ENCODE peak calls at places on chromosomes 11 and 22, in six cellular contexts. P is CD8-positive, alpha-beta memory T cell; C is psoas muscle; G is GM23248; Y is kidney; J is naive thymus-derived CD4-positive, alpha-beta T cell. F is an unnamed sample.

GRCh38 chr11:127445476-127445875 is 444.9 kb upstream of the KIRREL3 start:
- DNase-seq in P (no peak), C (no peak), G (no peak), Y (no peak), J (no peak), F (peak; percentile 16)

GRCh38 chr11:125268611-125269010 is 104.1 kb downstream of the PKNOX2 start:
- DNase-seq in P (no peak), C (no peak), G (no peak), Y (no peak), J (no peak), F (no peak)

GRCh38 chr11:91664521-91664920 is 560.1 kb upstream of the FAT3 start:
- DNase-seq in P (no peak), C (no peak), G (no peak), Y (no peak), J (no peak), F (no peak)

GRCh38 chr11:76152086-76152658 is 54.1 kb downstream of the WNT11 start:
- DNase-seq in P (peak; percentile 83), C (peak; percentile 91), G (peak; percentile 50), Y (peak; percentile 94), J (peak; percentile 88), F (peak; percentile 89)

GRCh38 chr11:111981270-111981669 is 43.9 kb upstream of the DLAT start:
- DNase-seq in P (no peak), C (no peak), G (no peak), Y (no peak), J (no peak), F (no peak)

GRCh38 chr11:74677131-74677530 is 54.1 kb downstream of the CHRDL2 start:
- DNase-seq in P (no peak), C (no peak), G (no peak), Y (peak; percentile 26), J (no peak), F (no peak)

GRCh38 chr22:23553922-23554870 is 25.9 kb downstream of the IGLL1 start:
- DNase-seq in P (no peak), C (no peak), G (no peak), Y (peak; percentile 53), J (no peak), F (no peak)

GRCh38 chr11:125941241-125941605 is 4.6 kb upstream of the VSIG10L2 start:
- DNase-seq in P (no peak), C (no peak), G (no peak), Y (no peak), J (no peak), F (no peak)

GRCh38 chr11:1478544-1478943 is 8.0 kb downstream of the MOB2 start:
- DNase-seq in P (peak; percentile 18), C (peak; percentile 12), G (no peak), Y (no peak), J (no peak), F (peak; percentile 22)

GRCh38 chr11:75954039-75954438 is 139.0 kb downstream of the UVRAG start:
- DNase-seq in P (no peak), C (no peak), G (peak; percentile 18), Y (no peak), J (no peak), F (no peak)

GRCh38 chr11:117195208-117195607 is 4.0 kb upstream of the TAGLN start:
- DNase-seq in P (peak; percentile 7), C (no peak), G (no peak), Y (peak; percentile 26), J (no peak), F (peak; percentile 2)

GRCh38 chr11:4714300-4714699 is 9.7 kb downstream of the MMP26 start:
- DNase-seq in P (no peak), C (no peak), G (no peak), Y (no peak), J (no peak), F (no peak)

GRCh38 chr11:128759168-128759567 is 65.3 kb downstream of the FLI1 start:
- DNase-seq in P (no peak), C (no peak), G (no peak), Y (no peak), J (no peak), F (no peak)

GRCh38 chr22:37515902-37516301 is 3.3 kb downstream of the CARD10 start:
- DNase-seq in P (no peak), C (no peak), G (no peak), Y (peak; percentile 65), J (no peak), F (no peak)

GRCh38 chr11:92314499-92314898 is 89.9 kb downstream of the FAT3 start:
- DNase-seq in P (no peak), C (no peak), G (peak; percentile 34), Y (no peak), J (no peak), F (no peak)

GRCh38 chr11:36346562-36347383 is 50.7 kb downstream of the PRR5L start:
- DNase-seq in P (no peak), C (no peak), G (no peak), Y (no peak), J (no peak), F (no peak)

GRCh38 chr22:50104149-50104548 is 14.3 kb downstream of the MOV10L1 start:
- DNase-seq in P (no peak), C (no peak), G (no peak), Y (no peak), J (no peak), F (no peak)

GRCh38 chr11:32830413-32830738 is 649 bp downstream of the PRRG4 start:
- DNase-seq in P (no peak), C (no peak), G (no peak), Y (no peak), J (no peak), F (no peak)

GRCh38 chr22:46731246-46732040 is 6.6 kb downstream of the CERK start:
- DNase-seq in P (no peak), C (peak; percentile 58), G (peak; percentile 33), Y (peak; percentile 92), J (no peak), F (peak; percentile 72)

GRCh38 chr22:38996105-38996504 is 14.0 kb downstream of the APOBEC3B start:
- DNase-seq in P (no peak), C (no peak), G (no peak), Y (peak; percentile 41), J (no peak), F (no peak)

GRCh38 chr11:34068098-34068497 is 16.6 kb downstream of the CAPRIN1 start:
- DNase-seq in P (no peak), C (no peak), G (peak; percentile 40), Y (no peak), J (no peak), F (no peak)

GRCh38 chr11:75077316-75077715 is 19.4 kb downstream of the OR2AT4 start:
- DNase-seq in P (no peak), C (no peak), G (no peak), Y (no peak), J (no peak), F (no peak)

GRCh38 chr11:60647087-60647486 is 52.3 kb upstream of the MS4A8 start:
- DNase-seq in P (no peak), C (no peak), G (no peak), Y (no peak), J (no peak), F (no peak)

DNA sequence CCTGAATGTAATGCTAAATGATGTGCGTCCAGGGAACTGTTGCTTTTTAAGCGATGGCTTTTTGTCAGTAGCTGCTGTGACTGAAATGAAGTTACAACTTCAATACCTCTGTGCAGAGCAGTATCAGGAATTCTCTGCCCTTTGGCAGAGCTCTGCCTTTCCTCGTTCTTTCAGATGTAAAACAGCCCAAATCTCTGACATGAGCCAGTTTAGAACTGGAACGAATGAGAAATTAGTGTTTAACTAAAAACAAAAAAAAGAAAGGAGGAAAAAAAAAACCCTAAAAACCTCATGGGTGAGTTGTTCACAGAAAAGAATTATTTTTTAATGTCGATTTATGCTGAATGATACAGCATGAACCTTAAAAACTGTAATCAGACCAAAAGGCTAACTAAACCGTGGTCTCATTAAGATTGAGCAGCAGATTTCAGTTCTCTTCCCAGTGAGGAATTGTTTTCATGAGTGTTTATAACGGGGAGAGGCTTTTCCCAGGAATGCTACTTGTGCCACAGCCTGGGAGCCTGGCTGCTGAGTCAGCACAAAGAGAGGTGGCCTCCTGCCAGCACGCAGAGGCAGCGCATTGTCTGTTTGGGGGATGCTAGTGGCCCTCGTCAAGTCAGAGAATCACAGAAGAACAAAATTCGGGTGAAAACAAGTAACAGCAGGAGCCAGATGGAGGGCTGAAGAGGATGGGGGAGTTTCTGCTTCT is 146.2 kb upstream of the RASSF10 start:
- DNase-seq in P (no peak), C (peak; percentile 42), G (peak; percentile 81), Y (peak; percentile 86), J (no peak), F (peak; percentile 26)
- H3K27ac ChIP-seq in P (no peak overlapping the region), C (peak overlapping the region; percentile 24), G (peak overlapping the region; percentile 52), Y (no peak overlapping the region), J (no peak overlapping the region), F (peak overlapping the region; percentile 43)

GRCh38 chr11:12087075-12087775 is 23.2 kb upstream of the MICAL2 start:
- DNase-seq in P (peak; percentile 72), C (peak; percentile 38), G (peak; percentile 90), Y (no peak), J (peak; percentile 34), F (no peak)
- H3K4me1 ChIP-seq in P (peaks cover 66% of the 10 kb centered on the region), C (peaks cover 24% of the 10 kb centered on the region), G (peaks cover 53% of the 10 kb centered on the region), Y (peaks cover 16% of the 10 kb centered on the region), J (peaks cover 33% of the 10 kb centered on the region), F (peaks cover 73% of the 10 kb centered on the region)

GRCh38 chr11:65205602-65205967 is 23.9 kb downstream of the CAPN1 start:
- DNase-seq in P (no peak), C (no peak), G (no peak), Y (peak; percentile 39), J (peak; percentile 18), F (no peak)
- H3K27ac ChIP-seq in P (no peak overlapping the region), C (no peak overlapping the region), G (no peak overlapping the region), Y (no peak overlapping the region), J (no peak overlapping the region), F (no peak overlapping the region)

GRCh38 chr22:17118342-17118741 is 2.8 kb downstream of the TMEM121B start:
- DNase-seq in P (peak; percentile 8), C (no peak), G (no peak), Y (no peak), J (no peak), F (no peak)

GRCh38 chr22:17120711-17121234 is 387 bp downstream of the TMEM121B start:
- DNase-seq in P (peak; percentile 39), C (no peak), G (peak; percentile 46), Y (no peak), J (peak; percentile 34), F (no peak)

GRCh38 chr22:17121235-17122195 is at the start of gene TMEM121B:
- DNase-seq in P (peak; percentile 46), C (peak; percentile 74), G (peak; percentile 68), Y (peak; percentile 86), J (no peak), F (peak; percentile 80)

GRCh38 chr22:17119481-17120202 is 1.5 kb downstream of the TMEM121B start:
- DNase-seq in P (peak; percentile 43), C (no peak), G (peak; percentile 24), Y (no peak), J (no peak), F (peak; percentile 45)

GRCh38 chr22:17120281-17120680 is 879 bp downstream of the TMEM121B start:
- DNase-seq in P (peak; percentile 70), C (peak; percentile 68), G (peak; percentile 56), Y (peak; percentile 83), J (peak; percentile 74), F (peak; percentile 55)
- H3K4me1 ChIP-seq in P (peaks cover 55% of the 10 kb centered on the region), C (peaks cover 5% of the 10 kb centered on the region), G (no peaks in the 10 kb centered on the region), Y (no peaks in the 10 kb centered on the region), J (peaks cover 54% of the 10 kb centered on the region), F (peaks cover 50% of the 10 kb centered on the region)